ENCODE peak calls at places on chromosomes 6 and 20, in seven cellular contexts. O is lower lobe of right lung; S is T-helper 1 cell; H is stimulated activated CD4-positive, alpha-beta T cell treated with anti-CD3 and anti-CD28 coated beads, Interleukin-1b, Interleukin-23, amount 100 ng/mL, for 24 hours; B is NCI-H2171 treated with DMSO at 0.1 percent for 48 hours; W is activated CD4-positive, alpha-beta T cell treated with anti-CD3 and anti-CD28 coated beads for 36 hours; K is upper lobe of right lung. E is an unnamed sample.

GRCh38 chr20:50037123-50037522 is 54.3 kb downstream of the SNAI1 start:
- DNase-seq in O (no peak), S (no peak), H (no peak), B (no peak), W (no peak), K (no peak), E (no peak)

GRCh38 chr6:122033564-122034181 is 365.8 kb upstream of the HSF2 start:
- DNase-seq in O (no peak), S (no peak), H (no peak), B (peak), W (no peak), K (no peak), E (no peak)

GRCh38 chr6:21438237-21438985 is 155.1 kb upstream of the SOX4 start:
- DNase-seq in O (no peak), S (no peak), H (no peak), B (peak), W (peak), K (no peak), E (no peak)

GRCh38 chr20:57977588-57977987 is 250.9 kb downstream of the ANKRD60 start:
- DNase-seq in O (no peak), S (no peak), H (no peak), B (peak), W (no peak), K (no peak), E (no peak)

GRCh38 chr20:38141154-38141888 is 23.7 kb downstream of the TGM2 start:
- DNase-seq in O (peak), S (no peak), H (no peak), B (no peak), W (no peak), K (peak), E (no peak)

GRCh38 chr20:57388953-57389694 is 2.1 kb upstream of the RBM38 start:
- DNase-seq in O (peak), S (peak), H (no peak), B (no peak), W (peak), K (peak), E (peak)

GRCh38 chr6:154613137-154613676 is 102.7 kb upstream of the CNKSR3 start:
- DNase-seq in O (no peak), S (no peak), H (no peak), B (no peak), W (no peak), K (no peak), E (no peak)

GRCh38 chr20:51750037-51750769 is 18.0 kb downstream of the ATP9A start:
- DNase-seq in O (peak), S (no peak), H (no peak), B (peak), W (peak), K (peak), E (no peak)

GRCh38 chr6:85389180-85389797 is 60.6 kb upstream of the NT5E start:
- DNase-seq in O (no peak), S (no peak), H (no peak), B (no peak), W (peak), K (no peak), E (no peak)

GRCh38 chr20:18066421-18067333 is 9.0 kb upstream of the OVOL2 start:
- DNase-seq in O (no peak), S (no peak), H (no peak), B (no peak), W (no peak), K (no peak), E (no peak)

E was measured in effector memory CD8-positive, alpha-beta T cell.